ENCODE peak calls at places on chromosomes 11 and 22, in five cellular contexts. T, A, B, S and Q are unnamed samples.

GRCh38 chr11:61413496-61413895 is 16.3 kb downstream of the CPSF7 start:
- DNase-seq in B (peak; percentile 8), A (no peak), T (no peak), S (no peak), Q (no peak)

GRCh38 chr22:39530692-39531331 is 1.7 kb downstream of the RPS19BP1 start:
- DNase-seq in A (no peak), S (no peak), T (peak; percentile 35), B (peak; percentile 61), Q (no peak)

GRCh38 chr11:123145220-123145619 is 49.8 kb downstream of the CLMP start:
- DNase-seq in T (peak; percentile 35), B (peak; percentile 91), S (no peak), A (no peak), Q (no peak)

GRCh38 chr11:118272001-118272400 is 7.9 kb upstream of the MPZL2 start:
- DNase-seq in S (no peak), A (no peak), B (no peak), T (no peak), Q (no peak)

GRCh38 chr22:46053563-46054090 is 76.7 kb upstream of the WNT7B start:
- DNase-seq in T (peak; percentile 86), A (peak; percentile 58), B (peak; percentile 74), S (peak; percentile 80), Q (peak; percentile 85)

GRCh38 chr11:72832301-72833082 is 18.3 kb downstream of the ATG16L2 start:
- DNase-seq in B (no peak), A (no peak), S (no peak), T (no peak), Q (no peak)

GRCh38 chr11:37858398-37858797 is 1260.4 kb upstream of the RAG2 start:
- DNase-seq in S (no peak), A (no peak), B (peak; percentile 2), T (no peak), Q (no peak)

GRCh38 chr22:23398701-23399366 is 181.3 kb downstream of the IGLL1 start:
- DNase-seq in B (no peak), T (no peak), A (no peak), S (no peak), Q (no peak)

GRCh38 chr11:77141034-77141433 is 13.0 kb downstream of the MYO7A start:
- DNase-seq in S (no peak), B (peak; percentile 63), A (no peak), T (no peak), Q (no peak)

GRCh38 chr22:44828193-44828592 is 75.8 kb downstream of the ARHGAP8 start:
- DNase-seq in A (no peak), B (peak; percentile 4), S (no peak), T (no peak), Q (no peak)

GRCh38 chr22:41899992-41900651 is 14.8 kb downstream of the SHISA8 start:
- DNase-seq in A (no peak), T (no peak), B (no peak), S (peak; percentile 61), Q (peak; percentile 52)

GRCh38 chr22:38982008-38982927 is at the start of gene APOBEC3B:
- DNase-seq in S (peak; percentile 90), B (peak; percentile 98), T (peak; percentile 85), A (peak; percentile 51), Q (peak; percentile 90)

GRCh38 chr11:130054966-130055365 is 14.7 kb upstream of the APLP2 start:
- DNase-seq in S (no peak), A (no peak), T (no peak), B (no peak), Q (no peak)

GRCh38 chr11:75263944-75264349 is 23.4 kb downstream of the TPBGL start:
- DNase-seq in S (no peak), T (peak; percentile 9), B (no peak), A (no peak), Q (no peak)

GRCh38 chr11:8099291-8099899 is 18.4 kb downstream of the TUB start:
- DNase-seq in S (peak; percentile 68), B (peak; percentile 88), A (peak; percentile 72), T (peak; percentile 75), Q (peak; percentile 59)

GRCh38 chr11:66953431-66953833 is 4.8 kb downstream of the PC start:
- DNase-seq in T (no peak), A (no peak), S (no peak), B (no peak), Q (no peak)

GRCh38 chr22:48574776-48575566 is 1252.7 kb downstream of the BRD1 start:
- DNase-seq in T (peak; percentile 84), S (no peak), A (no peak), B (peak; percentile 9), Q (peak; percentile 49)

GRCh38 chr22:41598081-41598480 is 8.4 kb upstream of the PMM1 start:
- DNase-seq in T (peak; percentile 35), B (peak; percentile 75), A (no peak), S (no peak), Q (no peak)

GRCh38 chr11:373716-374551 is 4.6 kb downstream of the B4GALNT4 start:
- DNase-seq in T (peak; percentile 44), B (no peak), A (no peak), S (no peak), Q (no peak)

GRCh38 chr11:117604349-117604995 is 192.5 kb downstream of the DSCAML1 start:
- DNase-seq in S (no peak), A (no peak), B (no peak), T (no peak), Q (no peak)

GRCh38 chr11:118620529-118621070 is 13.2 kb downstream of the PHLDB1 start:
- DNase-seq in S (peak; percentile 64), B (peak; percentile 41), T (no peak), A (no peak), Q (peak; percentile 81)

GRCh38 chr22:44698531-44699421 is 3.2 kb upstream of the PRR5 start:
- DNase-seq in A (no peak), S (no peak), T (peak; percentile 61), B (peak; percentile 93), Q (no peak)

DNA sequence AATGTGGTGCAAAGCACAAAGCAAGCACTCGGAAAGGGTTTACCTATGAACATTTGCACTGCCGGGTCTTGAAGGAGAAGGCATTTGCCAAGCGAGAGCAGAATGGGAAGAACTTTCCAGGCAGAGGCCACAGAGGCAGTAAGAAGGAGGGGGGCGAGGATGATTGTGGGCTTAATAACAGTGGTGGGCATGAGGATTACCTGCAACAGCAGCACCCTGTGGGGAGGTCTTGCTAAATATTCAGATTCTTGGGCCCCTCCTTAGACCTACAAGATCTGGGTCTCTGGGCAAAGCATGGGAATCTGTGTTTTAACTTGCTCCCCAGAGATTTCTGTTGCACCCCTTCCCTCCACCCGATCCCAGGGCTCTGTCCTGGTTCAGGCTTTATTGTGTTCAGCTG is 75.1 kb upstream of the ZBED5 start:
- DNase-seq in B (no peak), T (no peak), S (no peak), A (no peak), Q (no peak)
- H3K27ac ChIP-seq in B (no peak overlapping the region), T (no peak overlapping the region), S (no peak overlapping the region), A (no peak overlapping the region), Q (no peak overlapping the region)

GRCh38 chr22:27154717-27155116 is 497.3 kb downstream of the MIAT start:
- DNase-seq in A (no peak), T (peak; percentile 65), B (no peak), S (no peak), Q (no peak)

GRCh38 chr22:27159716-27160295 is 502.4 kb downstream of the MIAT start:
- DNase-seq in A (no peak), T (no peak), S (no peak), B (no peak), Q (no peak)

GRCh38 chr22:27157090-27157489 is 499.7 kb downstream of the MIAT start:
- DNase-seq in S (no peak), A (no peak), B (no peak), T (no peak), Q (no peak)

GRCh38 chr22:27163162-27164137 is 506.1 kb downstream of the MIAT start:
- DNase-seq in A (no peak), B (no peak), S (no peak), T (no peak), Q (no peak)

DNA sequence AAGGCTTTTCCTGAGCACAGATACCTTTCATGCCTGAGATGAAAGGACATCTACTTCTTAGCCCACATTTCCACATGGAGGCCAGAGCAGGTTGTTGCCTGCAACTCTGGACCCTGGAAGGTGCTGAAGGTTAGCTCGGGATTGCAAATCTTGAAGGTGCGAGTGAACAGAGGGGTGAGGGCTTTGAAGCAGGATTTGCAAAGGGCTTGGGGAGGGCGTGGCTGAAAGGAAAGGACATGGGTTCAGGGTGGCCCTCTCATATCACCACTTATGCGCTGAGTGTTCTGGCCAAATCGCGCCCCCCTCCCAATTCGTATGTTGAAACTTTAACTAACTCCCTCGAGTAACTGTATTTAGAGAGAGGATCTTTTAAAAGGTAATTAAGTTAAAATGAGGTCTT is 501.6 kb downstream of the MIAT start:
- DNase-seq in A (no peak), B (no peak), S (no peak), T (no peak), Q (no peak)
- H3K27ac ChIP-seq in A (no peak overlapping the region), B (no peak overlapping the region), S (no peak overlapping the region), T (no peak overlapping the region), Q (no peak overlapping the region)

DNA sequence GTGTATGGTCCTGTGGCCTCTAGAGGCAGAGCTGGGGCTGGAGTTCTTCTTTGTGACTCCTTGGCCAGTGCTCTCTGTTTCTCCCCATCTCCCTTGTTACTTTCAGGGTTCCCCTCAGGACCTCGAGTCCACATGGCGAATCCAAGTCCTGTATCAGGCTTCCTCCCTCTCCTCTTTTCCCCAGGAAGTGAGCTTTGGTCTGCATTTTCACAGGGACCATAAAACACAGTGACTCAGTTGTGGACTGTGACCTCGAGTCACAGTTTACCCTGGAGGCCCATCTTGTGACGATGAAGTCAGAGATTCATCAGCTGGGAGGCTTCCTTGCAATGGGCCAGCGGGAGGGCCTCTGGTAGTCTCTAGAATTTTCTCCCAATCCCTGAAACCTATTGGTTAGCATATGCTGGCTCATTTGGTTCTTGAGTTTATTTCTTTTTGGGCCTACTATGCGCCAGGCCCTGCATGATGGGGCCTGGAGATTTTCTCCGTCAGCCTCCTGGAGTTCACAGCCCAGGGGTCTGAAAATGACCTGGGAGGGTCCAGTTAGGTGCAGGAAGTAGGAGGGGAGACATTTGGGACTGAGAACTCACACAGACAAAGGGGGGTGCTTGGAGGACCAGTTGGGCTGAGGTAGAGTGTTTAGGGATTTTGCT is 100.8 kb downstream of the KIAA1671 start:
- DNase-seq in S (no peak), A (no peak), T (no peak), B (no peak), Q (no peak)
- H3K27ac ChIP-seq in S (no peak overlapping the region), A (no peak overlapping the region), T (no peak overlapping the region), B (no peak overlapping the region), Q (no peak overlapping the region)

GRCh38 chr22:18057568-18058209 is 20.1 kb upstream of the PEX26 start:
- DNase-seq in S (peak; percentile 76), T (peak; percentile 82), A (no peak), B (peak; percentile 98), Q (peak; percentile 83)

GRCh38 chr22:18059473-18059872 is 18.3 kb upstream of the PEX26 start:
- DNase-seq in T (no peak), A (no peak), S (no peak), B (no peak), Q (no peak)

GRCh38 chr22:18060646-18061620 is 16.9 kb upstream of the PEX26 start:
- DNase-seq in B (no peak), A (no peak), T (no peak), S (no peak), Q (no peak)

GRCh38 chr22:18058770-18059169 is 19.0 kb upstream of the PEX26 start:
- DNase-seq in B (no peak), T (no peak), S (no peak), A (no peak), Q (no peak)

DNA sequence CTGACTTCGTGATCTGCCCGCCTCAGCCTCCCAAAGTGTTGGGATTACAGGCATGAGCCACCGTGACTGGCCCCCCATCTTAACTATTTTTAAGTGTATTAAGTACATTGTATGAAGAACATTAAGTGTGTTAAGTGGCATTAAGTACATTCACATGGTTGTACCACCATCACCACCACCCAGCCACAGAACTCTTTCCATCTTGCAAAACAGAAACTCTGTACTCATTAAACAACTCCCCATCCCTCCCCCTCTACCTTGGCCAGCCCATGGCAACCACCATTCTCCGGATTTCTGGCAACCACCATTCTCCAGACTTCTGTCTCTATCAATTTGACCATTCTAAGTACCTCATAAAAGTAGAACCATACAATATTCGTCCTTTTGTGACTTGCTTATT is 17.8 kb upstream of the PEX26 start:
- DNase-seq in B (no peak), T (no peak), A (no peak), S (no peak), Q (no peak)
- H3K27ac ChIP-seq in B (no peak overlapping the region), T (no peak overlapping the region), A (no peak overlapping the region), S (no peak overlapping the region), Q (no peak overlapping the region)